ENCODE peak calls at places on chromosomes 11 and 22, in seven cellular contexts. K is osteoblast; V is stimulated activated CD4-positive, alpha-beta T cell treated with anti-CD3 and anti-CD28 coated beads, TNF-alpha, amount 100 ng/mL, for 48 hours; M is stimulated activated CD8-positive, alpha-beta memory T cell treated with anti-CD3 and anti-CD28 coated beads, Interleukin-12 subunit alpha, Interleukin-12 subunit beta, amount 100 ng/mL, for 4 hours; Z is lower leg skin; G is hypothalamus; S is choroid plexus epithelial cell. C is an unnamed sample.

GRCh38 chr22:36244522-36245391 is 5.4 kb upstream of the APOL2 start:
- DNase-seq in G (no peak), Z (peak), V (no peak), K (no peak), S (peak), M (no peak), C (no peak)

GRCh38 chr11:36151933-36152580 is 137.2 kb downstream of the COMMD9 start:
- DNase-seq in M (no peak), K (peak), V (no peak), Z (no peak), S (no peak), G (no peak), C (no peak)

GRCh38 chr11:126722956-126723664 is 277.5 kb downstream of the KIRREL3 start:
- DNase-seq in S (no peak), M (no peak), V (no peak), G (no peak), Z (no peak), K (no peak), C (no peak)

GRCh38 chr11:61882879-61883278 is 8.5 kb downstream of the FADS3 start:
- DNase-seq in V (no peak), Z (no peak), G (no peak), S (no peak), M (no peak), K (no peak), C (no peak)

GRCh38 chr11:704799-705645 is 1.0 kb upstream of the EPS8L2 start:
- DNase-seq in S (no peak), G (no peak), K (peak), Z (no peak), V (no peak), M (no peak), C (no peak)

GRCh38 chr11:70557742-70558485 is 159.6 kb downstream of the CTTN start:
- DNase-seq in K (peak), M (no peak), S (no peak), Z (no peak), V (no peak), G (no peak), C (no peak)

GRCh38 chr11:8784936-8785335 is 102.3 kb downstream of the RPL27A start:
- DNase-seq in K (no peak), Z (no peak), V (no peak), S (no peak), G (no peak), M (no peak), C (no peak)

GRCh38 chr11:101881586-101881985 is 33.2 kb upstream of the CEP126 start:
- DNase-seq in Z (no peak), M (no peak), S (no peak), K (no peak), G (no peak), V (no peak), C (no peak)

GRCh38 chr22:37627545-37627944 is 11.9 kb upstream of the SH3BP1 start:
- DNase-seq in M (no peak), V (no peak), G (no peak), S (no peak), Z (peak), K (peak), C (no peak)

GRCh38 chr11:13227676-13228255 is 49.8 kb upstream of the BMAL1 start:
- DNase-seq in K (no peak), V (no peak), M (no peak), S (no peak), G (no peak), Z (no peak), C (no peak)

GRCh38 chr22:24500251-24500820 is 5.2 kb downstream of the UPB1 start:
- DNase-seq in K (no peak), S (no peak), V (no peak), M (no peak), Z (no peak), G (no peak), C (no peak)

GRCh38 chr11:133917921-133918605 is 38.7 kb downstream of the IGSF9B start:
- DNase-seq in G (no peak), Z (no peak), M (no peak), V (no peak), S (no peak), K (no peak), C (no peak)

GRCh38 chr11:103903621-103904323 is 132.7 kb upstream of the DDI1 start:
- DNase-seq in M (no peak), Z (no peak), V (no peak), G (no peak), K (no peak), S (no peak), C (no peak)

GRCh38 chr11:33375236-33375635 is 118.1 kb downstream of the HIPK3 start:
- DNase-seq in K (no peak), V (no peak), S (no peak), G (no peak), Z (no peak), M (no peak), C (no peak)

GRCh38 chr11:1205121-1205986 is 17.5 kb upstream of the MUC5B start:
- DNase-seq in M (no peak), Z (peak), V (no peak), G (no peak), K (peak), S (no peak), C (peak)

GRCh38 chr11:125720781-125721180 is 25.3 kb upstream of the PATE1 start:
- DNase-seq in K (peak), V (no peak), Z (no peak), M (no peak), G (no peak), S (no peak), C (no peak)

GRCh38 chr11:81220166-81220895 is 1513.3 kb downstream of the FAM181B start:
- DNase-seq in V (no peak), M (no peak), Z (no peak), S (peak), G (no peak), K (no peak), C (no peak)

GRCh38 chr11:10979529-10979928 is 121.7 kb upstream of the ZBED5 start:
- DNase-seq in V (no peak), S (no peak), G (no peak), K (no peak), Z (no peak), M (no peak), C (no peak)

GRCh38 chr11:56659755-56660154 is 3.7 kb upstream of the OR5AR1 start:
- DNase-seq in S (no peak), K (no peak), M (no peak), Z (no peak), G (no peak), V (no peak), C (no peak)

GRCh38 chr22:48530666-48531065 is 1297.0 kb downstream of the BRD1 start:
- DNase-seq in Z (no peak), K (no peak), G (no peak), S (no peak), V (no peak), M (no peak), C (no peak)

GRCh38 chr11:74321487-74322188 is 10.2 kb upstream of the P4HA3 start:
- DNase-seq in G (no peak), Z (no peak), K (no peak), S (peak), V (peak), M (no peak), C (no peak)

GRCh38 chr22:37229012-37229804 is 14.9 kb downstream of the RAC2 start:
- DNase-seq in V (no peak), M (no peak), G (no peak), Z (no peak), K (peak), S (peak), C (no peak)

GRCh38 chr22:48045369-48045768 is 1282.9 kb downstream of the TBC1D22A start:
- DNase-seq in M (no peak), Z (peak), S (no peak), G (no peak), K (no peak), V (no peak), C (peak)

GRCh38 chr22:37036655-37037377 is 14.7 kb upstream of the KCTD17 start:
- DNase-seq in K (peak), M (no peak), S (no peak), V (no peak), G (no peak), Z (no peak), C (no peak)

GRCh38 chr11:126942146-126942545 is 58.4 kb downstream of the KIRREL3 start:
- DNase-seq in V (no peak), M (no peak), K (no peak), S (no peak), Z (no peak), G (no peak), C (no peak)

GRCh38 chr11:69609351-69609750 is 31.6 kb upstream of the CCND1 start:
- DNase-seq in Z (peak), S (no peak), M (no peak), K (no peak), V (no peak), G (no peak), C (no peak)

GRCh38 chr11:68388595-68389198 is 71.9 kb upstream of the PPP6R3 start:
- DNase-seq in S (no peak), M (no peak), G (no peak), V (no peak), K (peak), Z (no peak), C (no peak)

GRCh38 chr22:34414467-34415440 is 494.5 kb upstream of the LARGE1 start:
- DNase-seq in V (no peak), K (no peak), Z (no peak), S (peak), G (no peak), M (no peak), C (peak)

GRCh38 chr22:20607157-20607907 is 99.9 kb downstream of the MED15 start:
- DNase-seq in K (peak), V (no peak), M (no peak), S (no peak), G (no peak), Z (no peak), C (no peak)

GRCh38 chr11:368414-369335 is 624 bp upstream of the B4GALNT4 start:
- DNase-seq in V (no peak), Z (no peak), G (no peak), M (no peak), S (peak), K (peak), C (peak)

GRCh38 chr11:898540-899190 is 11.9 kb downstream of the CHID1 start:
- DNase-seq in V (no peak), Z (no peak), G (no peak), M (no peak), K (no peak), S (peak), C (no peak)

GRCh38 chr22:30396871-30397655 is at the start of gene SEC14L2:
- DNase-seq in Z (peak), G (peak), K (peak), S (peak), V (peak), M (peak), C (no peak)

GRCh38 chr11:66291706-66292542 is at the start of gene TMEM151A:
- DNase-seq in M (no peak), Z (no peak), S (no peak), G (no peak), V (no peak), K (peak), C (no peak)

GRCh38 chr11:69730500-69730899 is 26.7 kb upstream of the FGF19 start:
- DNase-seq in S (no peak), M (no peak), V (no peak), G (no peak), Z (no peak), K (no peak), C (no peak)

GRCh38 chr11:10139656-10140055 is 154.4 kb downstream of the SBF2 start:
- DNase-seq in K (peak), S (peak), V (no peak), Z (no peak), G (no peak), M (no peak), C (no peak)

GRCh38 chr11:62295504-62295903 is 3.4 kb downstream of the SCGB1D4 start:
- DNase-seq in M (no peak), V (no peak), G (no peak), S (peak), Z (no peak), K (no peak), C (peak)